ENCODE peak calls at places on chromosomes 7 and 10, in six cellular contexts. One of them, this sample, is unnamed.

GRCh38 chr7:128266891-128267839 is 26.1 kb downstream of the LEP start:
- DNase-seq in ovary: peak; percentile 84
- DNase-seq in heart right ventricle: peak; percentile 16
- DNase-seq in tibial nerve: peak; percentile 26
- DNase-seq in brain microvascular endothelial cell: peak; percentile 20
- DNase-seq in thoracic aorta: no peak
- DNase-seq in this sample: no peak

GRCh38 chr7:67407351-67407750 is 410.7 kb downstream of the TYW1 start:
- DNase-seq in ovary: no peak
- DNase-seq in heart right ventricle: no peak
- DNase-seq in tibial nerve: no peak
- DNase-seq in brain microvascular endothelial cell: no peak
- DNase-seq in thoracic aorta: no peak
- DNase-seq in this sample: no peak

GRCh38 chr10:373015-373414 is 237.8 kb downstream of the ZMYND11 start:
- DNase-seq in ovary: peak; percentile 55
- DNase-seq in heart right ventricle: no peak
- DNase-seq in tibial nerve: no peak
- DNase-seq in brain microvascular endothelial cell: peak; percentile 64
- DNase-seq in thoracic aorta: no peak
- DNase-seq in this sample: no peak

GRCh38 chr10:116772901-116773300 is 30.5 kb upstream of the HSPA12A start:
- DNase-seq in ovary: no peak
- DNase-seq in heart right ventricle: no peak
- DNase-seq in tibial nerve: no peak
- DNase-seq in brain microvascular endothelial cell: no peak
- DNase-seq in thoracic aorta: no peak
- DNase-seq in this sample: no peak

GRCh38 chr10:44911081-44911540 is at the start of gene TMEM72:
- DNase-seq in ovary: peak; percentile 57
- DNase-seq in heart right ventricle: no peak
- DNase-seq in tibial nerve: no peak
- DNase-seq in brain microvascular endothelial cell: no peak
- DNase-seq in thoracic aorta: no peak
- DNase-seq in this sample: no peak

GRCh38 chr10:114623661-114624294 is 34.3 kb downstream of the ABLIM1 start:
- DNase-seq in ovary: no peak
- DNase-seq in heart right ventricle: no peak
- DNase-seq in tibial nerve: no peak
- DNase-seq in brain microvascular endothelial cell: peak; percentile 77
- DNase-seq in thoracic aorta: no peak
- DNase-seq in this sample: no peak

GRCh38 chr7:139702811-139703467 is 74.9 kb downstream of the HIPK2 start:
- DNase-seq in ovary: no peak
- DNase-seq in heart right ventricle: no peak
- DNase-seq in tibial nerve: no peak
- DNase-seq in brain microvascular endothelial cell: no peak
- DNase-seq in thoracic aorta: no peak
- DNase-seq in this sample: no peak

GRCh38 chr10:44385726-44386438 is 985 bp upstream of the CXCL12 start:
- DNase-seq in ovary: peak; percentile 50
- DNase-seq in heart right ventricle: peak; percentile 21
- DNase-seq in tibial nerve: peak; percentile 27
- DNase-seq in brain microvascular endothelial cell: no peak
- DNase-seq in thoracic aorta: no peak
- DNase-seq in this sample: no peak

GRCh38 chr10:58280982-58281752 is 12.2 kb downstream of the CISD1 start:
- DNase-seq in ovary: no peak
- DNase-seq in heart right ventricle: no peak
- DNase-seq in tibial nerve: no peak
- DNase-seq in brain microvascular endothelial cell: no peak
- DNase-seq in thoracic aorta: no peak
- DNase-seq in this sample: no peak

GRCh38 chr7:11775401-11775800 is 56.6 kb downstream of the THSD7A start:
- DNase-seq in ovary: no peak
- DNase-seq in heart right ventricle: no peak
- DNase-seq in tibial nerve: no peak
- DNase-seq in brain microvascular endothelial cell: no peak
- DNase-seq in thoracic aorta: no peak
- DNase-seq in this sample: no peak

GRCh38 chr7:26399747-26400146 is 108.1 kb downstream of the SNX10 start:
- DNase-seq in ovary: no peak
- DNase-seq in heart right ventricle: no peak
- DNase-seq in tibial nerve: no peak
- DNase-seq in brain microvascular endothelial cell: no peak
- DNase-seq in thoracic aorta: no peak
- DNase-seq in this sample: no peak

GRCh38 chr10:3828404-3829192 is 43.6 kb upstream of the KLF6 start:
- DNase-seq in ovary: peak; percentile 62
- DNase-seq in heart right ventricle: peak; percentile 62
- DNase-seq in tibial nerve: no peak
- DNase-seq in brain microvascular endothelial cell: peak; percentile 73
- DNase-seq in thoracic aorta: no peak
- DNase-seq in this sample: no peak

GRCh38 chr7:103547451-103548284 is 101.7 kb upstream of the SLC26A5 start:
- DNase-seq in ovary: no peak
- DNase-seq in heart right ventricle: no peak
- DNase-seq in tibial nerve: no peak
- DNase-seq in brain microvascular endothelial cell: no peak
- DNase-seq in thoracic aorta: no peak
- DNase-seq in this sample: no peak

GRCh38 chr10:127368937-127369336 is 172.5 kb upstream of the INSYN2A start:
- DNase-seq in ovary: no peak
- DNase-seq in heart right ventricle: no peak
- DNase-seq in tibial nerve: no peak
- DNase-seq in brain microvascular endothelial cell: no peak
- DNase-seq in thoracic aorta: no peak
- DNase-seq in this sample: no peak

GRCh38 chr7:32042900-32043299 is 27.3 kb downstream of the PDE1C start:
- DNase-seq in ovary: no peak
- DNase-seq in heart right ventricle: no peak
- DNase-seq in tibial nerve: no peak
- DNase-seq in brain microvascular endothelial cell: no peak
- DNase-seq in thoracic aorta: no peak
- DNase-seq in this sample: no peak

GRCh38 chr7:148142660-148143248 is 447.8 kb upstream of the C7orf33 start:
- DNase-seq in ovary: no peak
- DNase-seq in heart right ventricle: peak; percentile 19
- DNase-seq in tibial nerve: no peak
- DNase-seq in brain microvascular endothelial cell: peak; percentile 46
- DNase-seq in thoracic aorta: no peak
- DNase-seq in this sample: no peak

GRCh38 chr10:96257944-96258343 is 13.4 kb downstream of the BLNK start:
- DNase-seq in ovary: no peak
- DNase-seq in heart right ventricle: peak; percentile 48
- DNase-seq in tibial nerve: no peak
- DNase-seq in brain microvascular endothelial cell: no peak
- DNase-seq in thoracic aorta: peak; percentile 21
- DNase-seq in this sample: no peak

GRCh38 chr7:140541513-140542192 is 62.3 kb upstream of the MKRN1 start:
- DNase-seq in ovary: peak; percentile 90
- DNase-seq in heart right ventricle: peak; percentile 38
- DNase-seq in tibial nerve: peak; percentile 52
- DNase-seq in brain microvascular endothelial cell: peak; percentile 94
- DNase-seq in thoracic aorta: no peak
- DNase-seq in this sample: no peak

GRCh38 chr10:34254596-34254995 is 560.5 kb downstream of the PARD3 start:
- DNase-seq in ovary: no peak
- DNase-seq in heart right ventricle: peak; percentile 16
- DNase-seq in tibial nerve: no peak
- DNase-seq in brain microvascular endothelial cell: peak; percentile 74
- DNase-seq in thoracic aorta: no peak
- DNase-seq in this sample: no peak

GRCh38 chr10:12782537-12782936 is 219.0 kb downstream of the CCDC3 start:
- DNase-seq in ovary: peak; percentile 65
- DNase-seq in heart right ventricle: peak; percentile 30
- DNase-seq in tibial nerve: no peak
- DNase-seq in brain microvascular endothelial cell: peak; percentile 19
- DNase-seq in thoracic aorta: no peak
- DNase-seq in this sample: no peak

GRCh38 chr7:54187886-54188518 is 354.2 kb upstream of the VSTM2A start:
- DNase-seq in ovary: no peak
- DNase-seq in heart right ventricle: no peak
- DNase-seq in tibial nerve: no peak
- DNase-seq in brain microvascular endothelial cell: no peak
- DNase-seq in thoracic aorta: no peak
- DNase-seq in this sample: no peak

GRCh38 chr10:93797825-93798224 is 40.1 kb downstream of the LGI1 start:
- DNase-seq in ovary: no peak
- DNase-seq in heart right ventricle: no peak
- DNase-seq in tibial nerve: no peak
- DNase-seq in brain microvascular endothelial cell: no peak
- DNase-seq in thoracic aorta: no peak
- DNase-seq in this sample: no peak
- H3K27ac ChIP-seq in ovary: no peak overlapping the region
- H3K27ac ChIP-seq in heart right ventricle: no peak overlapping the region
- H3K27ac ChIP-seq in tibial nerve: no peak overlapping the region
- H3K27ac ChIP-seq in brain microvascular endothelial cell: no peak overlapping the region
- H3K27ac ChIP-seq in thoracic aorta: no peak overlapping the region
- H3K27ac ChIP-seq in this sample: no peak overlapping the region

GRCh38 chr7:21922605-21923004 is 23.1 kb downstream of the CDCA7L start:
- DNase-seq in ovary: no peak
- DNase-seq in heart right ventricle: no peak
- DNase-seq in tibial nerve: no peak
- DNase-seq in brain microvascular endothelial cell: no peak
- DNase-seq in thoracic aorta: no peak
- DNase-seq in this sample: no peak
- H3K27ac ChIP-seq in ovary: no peak overlapping the region
- H3K27ac ChIP-seq in heart right ventricle: no peak overlapping the region
- H3K27ac ChIP-seq in tibial nerve: no peak overlapping the region
- H3K27ac ChIP-seq in brain microvascular endothelial cell: no peak overlapping the region
- H3K27ac ChIP-seq in thoracic aorta: no peak overlapping the region
- H3K27ac ChIP-seq in this sample: no peak overlapping the region

DNA sequence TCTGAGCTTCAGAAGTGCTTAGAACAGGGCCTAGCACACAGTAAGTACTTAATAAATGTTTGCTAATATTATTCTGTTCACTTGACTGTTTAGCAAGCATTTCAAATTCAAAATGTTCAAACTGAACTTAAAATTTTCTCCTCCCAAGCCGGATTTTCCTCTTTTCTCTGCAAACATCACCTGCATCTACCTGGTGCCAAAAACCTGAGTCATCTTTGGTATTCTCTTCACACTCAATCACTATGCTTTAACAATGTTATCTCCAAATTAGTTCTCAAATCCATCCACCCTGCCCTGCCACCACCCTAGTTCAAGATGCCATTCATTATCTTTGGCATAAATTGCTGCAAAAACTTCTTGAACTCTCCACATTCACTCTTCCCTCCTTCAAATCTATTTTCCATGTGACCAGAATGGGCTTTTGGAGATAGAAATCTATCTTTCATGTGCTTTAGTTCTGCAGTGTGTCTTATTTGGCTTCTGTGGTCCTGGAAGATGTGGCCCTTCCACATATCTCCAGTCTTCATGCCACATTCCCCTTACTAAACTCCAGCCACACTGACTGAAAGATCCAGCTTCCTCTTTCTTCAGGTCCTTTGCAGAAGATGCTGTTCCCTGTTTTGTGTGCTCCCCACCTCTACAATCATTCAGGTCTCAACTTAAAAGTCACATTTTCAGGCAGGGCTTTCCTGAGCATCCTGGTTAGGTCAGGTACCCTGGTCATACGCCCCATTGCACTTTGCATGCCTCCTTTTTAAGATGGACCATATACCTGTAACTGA is 2.0 kb downstream of the GGCT start:
- DNase-seq in ovary: no peak
- DNase-seq in heart right ventricle: no peak
- DNase-seq in tibial nerve: no peak
- DNase-seq in brain microvascular endothelial cell: no peak
- DNase-seq in thoracic aorta: no peak
- DNase-seq in this sample: no peak
- H3K27ac ChIP-seq in ovary: no peak overlapping the region
- H3K27ac ChIP-seq in heart right ventricle: no peak overlapping the region
- H3K27ac ChIP-seq in tibial nerve: no peak overlapping the region
- H3K27ac ChIP-seq in brain microvascular endothelial cell: no peak overlapping the region
- H3K27ac ChIP-seq in thoracic aorta: no peak overlapping the region
- H3K27ac ChIP-seq in this sample: no peak overlapping the region

GRCh38 chr7:149866139-149866785 is 7.5 kb upstream of the ATP6V0E2 start:
- DNase-seq in ovary: no peak
- DNase-seq in heart right ventricle: no peak
- DNase-seq in tibial nerve: no peak
- DNase-seq in brain microvascular endothelial cell: no peak
- DNase-seq in thoracic aorta: no peak
- DNase-seq in this sample: no peak
- H3K27ac ChIP-seq in ovary: no peak overlapping the region
- H3K27ac ChIP-seq in heart right ventricle: peak overlapping the region; percentile 72
- H3K27ac ChIP-seq in tibial nerve: no peak overlapping the region
- H3K27ac ChIP-seq in brain microvascular endothelial cell: no peak overlapping the region
- H3K27ac ChIP-seq in thoracic aorta: no peak overlapping the region
- H3K27ac ChIP-seq in this sample: no peak overlapping the region

GRCh38 chr10:124281666-124282065 is 137.1 kb downstream of the OAT start:
- DNase-seq in ovary: no peak
- DNase-seq in heart right ventricle: no peak
- DNase-seq in tibial nerve: no peak
- DNase-seq in brain microvascular endothelial cell: no peak
- DNase-seq in thoracic aorta: no peak
- DNase-seq in this sample: no peak

GRCh38 chr10:124279882-124280281 is 138.8 kb downstream of the OAT start:
- DNase-seq in ovary: no peak
- DNase-seq in heart right ventricle: no peak
- DNase-seq in tibial nerve: no peak
- DNase-seq in brain microvascular endothelial cell: no peak
- DNase-seq in thoracic aorta: no peak
- DNase-seq in this sample: no peak

GRCh38 chr10:124280916-124281315 is 137.8 kb downstream of the OAT start:
- DNase-seq in ovary: no peak
- DNase-seq in heart right ventricle: no peak
- DNase-seq in tibial nerve: no peak
- DNase-seq in brain microvascular endothelial cell: no peak
- DNase-seq in thoracic aorta: no peak
- DNase-seq in this sample: no peak

GRCh38 chr10:124278356-124278755 is 140.4 kb downstream of the OAT start:
- DNase-seq in ovary: no peak
- DNase-seq in heart right ventricle: no peak
- DNase-seq in tibial nerve: no peak
- DNase-seq in brain microvascular endothelial cell: no peak
- DNase-seq in thoracic aorta: no peak
- DNase-seq in this sample: no peak

GRCh38 chr10:124279298-124279697 is 139.4 kb downstream of the OAT start:
- DNase-seq in ovary: no peak
- DNase-seq in heart right ventricle: no peak
- DNase-seq in tibial nerve: no peak
- DNase-seq in brain microvascular endothelial cell: no peak
- DNase-seq in thoracic aorta: no peak
- DNase-seq in this sample: no peak
- H3K27ac ChIP-seq in ovary: no peak overlapping the region
- H3K27ac ChIP-seq in heart right ventricle: peak overlapping the region; percentile 41
- H3K27ac ChIP-seq in tibial nerve: no peak overlapping the region
- H3K27ac ChIP-seq in brain microvascular endothelial cell: no peak overlapping the region
- H3K27ac ChIP-seq in thoracic aorta: no peak overlapping the region
- H3K27ac ChIP-seq in this sample: no peak overlapping the region